ENCODE peak calls at places on chromosomes 2 and 18, in nine cellular contexts. Y is hepatocyte, T is stomach, X is tibial artery, G is kidney, A is heart right ventricle, P is right atrium auricular region, C is PC-9, O is uterus. V is an unnamed sample.
A peak's percentile ranks its signal among the peaks of the same experiment; 100 is the strongest.

GRCh38 chr2:230879891-230880290 is 15.1 kb downstream of the ITM2C start:
- DNase-seq in C (no peak), Y (no peak), P (no peak), G (peak; percentile 6), X (no peak), A (no peak), T (no peak), O (no peak), V (no peak)

GRCh38 chr2:58974881-58975280 is 733.8 kb upstream of the FANCL start:
- DNase-seq in Y (no peak), O (no peak), P (no peak), T (no peak), A (no peak), G (no peak), X (no peak), C (no peak), V (no peak)

GRCh38 chr2:188570365-188570764 is 278.7 kb downstream of the GULP1 start:
- DNase-seq in T (no peak), A (no peak), P (no peak), G (no peak), O (no peak), Y (no peak), X (no peak), C (no peak), V (no peak)

GRCh38 chr2:71347517-71347916 is 15.9 kb downstream of the ZNF638 start:
- DNase-seq in P (no peak), C (no peak), G (no peak), X (no peak), T (no peak), Y (peak; percentile 27), O (no peak), A (no peak), V (no peak)

GRCh38 chr18:49212819-49213218 is 247.6 kb downstream of the DYM start:
- DNase-seq in T (no peak), G (no peak), O (no peak), Y (no peak), A (no peak), P (no peak), X (no peak), C (no peak), V (no peak)

GRCh38 chr2:54386585-54386984 is 69.5 kb upstream of the SPTBN1 start:
- DNase-seq in O (no peak), X (no peak), C (no peak), P (no peak), T (no peak), G (no peak), A (no peak), Y (no peak), V (no peak)

GRCh38 chr2:170585067-170585466 is 130.1 kb upstream of the SP5 start:
- DNase-seq in T (no peak), X (no peak), Y (no peak), P (no peak), O (no peak), A (no peak), G (no peak), C (peak; percentile 52), V (no peak)

GRCh38 chr2:120670771-120671480 is 64.7 kb upstream of the GLI2 start:
- DNase-seq in P (no peak), T (peak; percentile 22), O (no peak), C (no peak), X (no peak), G (no peak), A (no peak), Y (no peak), V (no peak)

GRCh38 chr2:109173311-109174171 is 44.5 kb downstream of the SH3RF3 start:
- DNase-seq in C (no peak), X (peak; percentile 96), A (peak; percentile 72), T (peak; percentile 42), P (peak; percentile 90), Y (peak; percentile 48), O (peak; percentile 82), G (peak; percentile 89), V (peak; percentile 91)

GRCh38 chr18:41695441-41695840 is 259.6 kb upstream of the PIK3C3 start:
- DNase-seq in P (no peak), Y (no peak), G (no peak), O (no peak), C (no peak), T (no peak), X (no peak), A (no peak), V (no peak)

GRCh38 chr2:171482308-171482707 is 40.0 kb upstream of the CYBRD1 start:
- DNase-seq in P (no peak), A (no peak), Y (no peak), O (no peak), G (no peak), X (no peak), C (no peak), T (no peak), V (no peak)

GRCh38 chr18:5481621-5482020 is 62.2 kb downstream of the EPB41L3 start:
- DNase-seq in C (no peak), P (no peak), T (no peak), A (no peak), G (no peak), X (no peak), O (no peak), Y (no peak), V (no peak)

GRCh38 chr2:223995569-223995968 is 38.3 kb downstream of the MRPL44 start:
- DNase-seq in P (no peak), X (no peak), Y (no peak), T (no peak), C (no peak), O (no peak), G (no peak), A (no peak), V (no peak)

GRCh38 chr2:224004105-224004715 is 34.9 kb downstream of the SERPINE2 start:
- DNase-seq in T (peak; percentile 46), A (no peak), X (no peak), P (no peak), Y (no peak), G (no peak), O (no peak), C (no peak), V (no peak)

GRCh38 chr2:223997938-223998337 is 40.7 kb downstream of the MRPL44 start:
- DNase-seq in C (no peak), P (no peak), A (no peak), O (no peak), G (no peak), X (no peak), Y (no peak), T (no peak), V (no peak)

GRCh38 chr2:223998983-223999382 is 40.1 kb downstream of the SERPINE2 start:
- DNase-seq in P (no peak), T (no peak), C (no peak), Y (no peak), G (no peak), O (no peak), A (no peak), X (no peak), V (no peak)

DNA sequence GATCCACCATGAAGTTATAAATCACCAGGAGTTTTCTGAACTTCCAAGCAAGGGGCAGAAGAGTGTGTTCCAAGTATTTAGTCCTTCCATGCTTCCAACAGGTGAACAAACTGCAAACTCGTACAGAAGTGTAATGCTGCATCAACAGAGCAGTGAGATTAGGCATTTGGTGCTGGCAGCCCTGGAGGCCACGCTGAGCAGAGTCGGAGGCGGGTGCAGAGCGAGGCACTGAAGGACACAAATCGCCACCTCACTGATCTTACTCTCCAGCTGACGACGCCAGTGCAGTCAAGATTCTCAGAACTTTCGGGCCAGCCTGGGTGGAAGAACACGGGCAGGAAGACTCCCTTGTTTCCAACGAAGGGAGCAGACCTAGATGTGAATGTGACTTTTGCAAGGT is 39.2 kb downstream of the SERPINE2 start:
- DNase-seq in G (no peak), T (no peak), A (no peak), Y (no peak), O (no peak), P (no peak), X (no peak), C (no peak), V (no peak)
- H3K4me1 ChIP-seq in G (peaks cover 5% of the 10 kb centered on the region), T (no peaks in the 10 kb centered on the region), A (peaks cover 10% of the 10 kb centered on the region), Y (peaks cover 4% of the 10 kb centered on the region), O (no peaks in the 10 kb centered on the region), P (no peaks in the 10 kb centered on the region), X (no peaks in the 10 kb centered on the region), C (no peaks in the 10 kb centered on the region), V (peaks cover 10% of the 10 kb centered on the region)

GRCh38 chr2:198857246-198857645 is 600.5 kb downstream of the SATB2 start:
- DNase-seq in C (no peak), A (no peak), X (no peak), O (no peak), G (no peak), Y (no peak), P (no peak), T (no peak), V (no peak)

GRCh38 chr2:198863655-198864054 is 594.1 kb downstream of the SATB2 start:
- DNase-seq in T (no peak), Y (no peak), X (no peak), A (no peak), O (no peak), G (no peak), C (no peak), P (no peak), V (no peak)

GRCh38 chr2:198861080-198861479 is 596.7 kb downstream of the SATB2 start:
- DNase-seq in O (no peak), G (no peak), X (no peak), P (no peak), A (no peak), T (no peak), C (no peak), Y (no peak), V (no peak)
- H3K27ac ChIP-seq in O (no peak overlapping the region), G (no peak overlapping the region), X (no peak overlapping the region), P (no peak overlapping the region), A (no peak overlapping the region), T (no peak overlapping the region), C (no peak overlapping the region), Y (no peak overlapping the region), V (no peak overlapping the region)

GRCh38 chr2:135570884-135571283 is 39.6 kb downstream of the R3HDM1 start:
- DNase-seq in X (no peak), O (no peak), C (no peak), G (no peak), T (no peak), A (no peak), Y (no peak), P (no peak), V (no peak)

DNA sequence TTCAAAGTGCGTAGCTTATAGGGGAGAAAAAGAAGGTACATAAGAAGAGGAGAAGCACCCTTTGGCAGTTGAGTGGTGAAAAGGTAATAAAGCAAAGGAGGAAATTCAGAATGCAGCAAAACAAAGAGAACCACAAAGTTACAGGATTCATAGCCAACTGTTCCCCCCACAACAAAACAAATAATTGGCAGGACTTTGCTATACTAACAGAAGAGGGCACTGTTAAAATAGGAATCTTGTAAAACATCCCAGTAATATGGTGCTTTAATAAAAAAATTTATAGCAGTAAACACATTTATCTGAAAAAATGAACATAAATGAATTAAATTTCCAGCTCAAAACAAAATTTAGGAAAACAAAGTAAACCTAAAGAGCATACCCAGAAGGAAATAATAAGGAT is 42.3 kb downstream of the R3HDM1 start:
- DNase-seq in T (no peak), G (no peak), A (no peak), C (no peak), P (no peak), O (no peak), X (no peak), Y (no peak), V (no peak)
- TF ChIP-seq CTCF in T (no peak), G (no peak), A (no peak), C (no peak), P (no peak), O (no peak), X (no peak), Y (no peak), V (no peak)

GRCh38 chr2:44937688-44938240 is 3.7 kb upstream of the SIX3 start:
- DNase-seq in O (no peak), T (no peak), Y (no peak), X (no peak), C (peak; percentile 86), P (no peak), A (no peak), G (no peak), V (no peak)
- H3K4me1 ChIP-seq in O (no peaks in the 10 kb centered on the region), T (peaks cover 51% of the 10 kb centered on the region), Y (peaks cover 29% of the 10 kb centered on the region), X (no peaks in the 10 kb centered on the region), C (peaks cover 25% of the 10 kb centered on the region), P (no peaks in the 10 kb centered on the region), A (peaks cover 60% of the 10 kb centered on the region), G (no peaks in the 10 kb centered on the region), V (peaks cover 36% of the 10 kb centered on the region)